ENCODE peak calls at places on chromosomes 3 and 15, in six cellular contexts. W, Q, I, A, Z and F are unnamed samples.

GRCh38 chr15:89442671-89443307 is 53.6 kb downstream of the RHCG start:
- DNase-seq in Q (peak; percentile 69), I (peak; percentile 31), W (no peak), Z (peak; percentile 58), A (peak; percentile 76), F (no peak)

GRCh38 chr3:178238179-178238578 is 298.1 kb upstream of the KCNMB2 start:
- DNase-seq in Z (no peak), A (no peak), I (no peak), Q (no peak), W (no peak), F (no peak)

GRCh38 chr3:78201066-78201465 is 1161.2 kb downstream of the ROBO2 start:
- DNase-seq in W (no peak), A (no peak), Q (no peak), I (no peak), Z (no peak), F (no peak)

GRCh38 chr3:16402451-16402850 is 111.0 kb downstream of the RFTN1 start:
- DNase-seq in W (no peak), Z (no peak), Q (no peak), I (no peak), A (no peak), F (no peak)

GRCh38 chr3:4752201-4753072 is 226.8 kb upstream of the BHLHE40 start:
- DNase-seq in A (peak; percentile 47), Z (peak; percentile 75), Q (no peak), I (no peak), W (no peak), F (no peak)

GRCh38 chr15:84821501-84822021 is 4.4 kb downstream of the ALPK3 start:
- DNase-seq in W (no peak), Q (no peak), Z (no peak), A (no peak), I (no peak), F (no peak)

GRCh38 chr3:107971181-107971580 is 119.7 kb downstream of the CD47 start:
- DNase-seq in A (no peak), I (no peak), Q (no peak), Z (no peak), W (no peak), F (no peak)

GRCh38 chr15:89072277-89072869 is 15.9 kb upstream of the ABHD2 start:
- DNase-seq in A (no peak), I (no peak), Z (no peak), W (no peak), Q (no peak), F (no peak)

GRCh38 chr3:155963557-155963956 is 93.1 kb downstream of the GMPS start:
- DNase-seq in Q (no peak), W (no peak), I (no peak), A (no peak), Z (no peak), F (no peak)

GRCh38 chr3:98012974-98013373 is 22.1 kb downstream of the GABRR3 start:
- DNase-seq in Z (no peak), W (no peak), A (no peak), I (no peak), Q (no peak), F (no peak)

GRCh38 chr3:134312873-134313838 is 61.1 kb downstream of the AMOTL2 start:
- DNase-seq in Z (peak; percentile 59), W (peak; percentile 89), A (peak; percentile 92), Q (peak; percentile 68), I (peak; percentile 81), F (no peak)

GRCh38 chr3:185420762-185421161 is 57.8 kb downstream of the MAP3K13 start:
- DNase-seq in Z (peak; percentile 82), A (no peak), W (no peak), I (peak; percentile 73), Q (no peak), F (no peak)

GRCh38 chr3:107143206-107143605 is 234.0 kb upstream of the CCDC54 start:
- DNase-seq in Q (peak; percentile 8), Z (no peak), I (no peak), W (no peak), A (no peak), F (no peak)

GRCh38 chr15:70406624-70407390 is 309.1 kb upstream of the TLE3 start:
- DNase-seq in A (no peak), Z (no peak), I (no peak), Q (no peak), W (no peak), F (no peak)

GRCh38 chr15:70066422-70066821 is 31.3 kb downstream of the TLE3 start:
- DNase-seq in I (no peak), W (no peak), Q (no peak), A (no peak), Z (no peak), F (no peak)

GRCh38 chr15:51982013-51982769 is 10.6 kb upstream of the LEO1 start:
- DNase-seq in A (peak; percentile 55), Q (no peak), I (no peak), W (no peak), Z (peak; percentile 45), F (no peak)

GRCh38 chr15:81407679-81408078 is 33.7 kb upstream of the TMC3 start:
- DNase-seq in I (no peak), Q (no peak), W (no peak), Z (no peak), A (no peak), F (no peak)

GRCh38 chr3:169554606-169555005 is 108.9 kb downstream of the MECOM start:
- DNase-seq in Z (no peak), W (no peak), I (no peak), A (no peak), Q (no peak), F (no peak)

GRCh38 chr3:72144773-72145505 is 360.0 kb upstream of the PROK2 start:
- DNase-seq in Q (no peak), I (no peak), A (peak; percentile 85), Z (no peak), W (no peak), F (no peak)

GRCh38 chr3:135301670-135302069 is 506.6 kb downstream of the EPHB1 start:
- DNase-seq in Z (no peak), A (no peak), W (no peak), Q (no peak), I (no peak), F (no peak)

GRCh38 chr3:194337965-194338753 is 13.0 kb downstream of the CPN2 start:
- DNase-seq in I (no peak), Z (no peak), A (peak; percentile 51), Q (no peak), W (no peak), F (no peak)

DNA sequence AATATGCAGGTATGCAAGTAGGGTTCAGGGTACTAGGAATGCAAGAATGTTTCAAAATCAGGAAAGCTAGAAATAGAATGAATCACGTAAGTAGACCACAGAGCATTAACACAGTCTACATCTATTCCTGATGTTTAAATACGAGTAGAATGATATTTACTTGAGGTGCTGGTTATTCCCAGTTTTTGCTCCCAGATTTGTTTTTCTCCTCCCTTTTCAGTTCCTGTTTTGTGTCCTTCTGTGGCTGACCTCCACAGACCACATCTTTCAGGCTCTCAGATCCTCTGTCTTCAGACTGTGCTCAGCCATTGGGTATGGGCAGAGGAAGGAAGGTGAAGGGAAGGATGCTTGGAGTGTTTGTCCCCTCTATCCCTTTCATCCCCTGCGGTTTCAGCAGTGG is 276.5 kb downstream of the ZNF621 start:
- DNase-seq in Q (no peak), W (no peak), A (no peak), Z (no peak), I (no peak), F (no peak)
- H3K27ac ChIP-seq in Q (no peak overlapping the region), W (no peak overlapping the region), A (no peak overlapping the region), Z (no peak overlapping the region), I (no peak overlapping the region), F (peak overlapping the region; percentile 76)

DNA sequence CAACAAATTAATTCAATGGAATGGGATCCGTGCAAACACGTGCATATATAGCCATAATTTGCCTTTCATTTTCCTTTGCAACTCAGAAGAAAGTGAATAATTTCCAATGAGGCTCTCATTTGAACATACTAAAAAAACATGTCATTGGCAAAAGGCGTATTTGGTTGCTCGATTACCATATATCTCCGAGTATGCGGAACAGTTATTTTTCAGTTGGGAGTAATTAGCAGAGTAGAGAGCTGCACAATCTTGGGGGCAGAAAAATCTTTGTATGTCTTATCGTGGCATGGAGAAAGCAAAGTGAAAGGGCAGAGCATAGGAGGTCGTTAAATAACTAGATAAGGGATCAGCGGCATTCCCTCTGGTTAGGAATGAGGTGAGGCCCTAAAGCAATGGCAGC is 257.5 kb downstream of the SV2B start:
- DNase-seq in W (no peak), Z (no peak), A (no peak), Q (no peak), I (no peak), F (no peak)
- H3K4me1 ChIP-seq in W (no peaks in the 10 kb centered on the region), Z (no peaks in the 10 kb centered on the region), A (no peaks in the 10 kb centered on the region), Q (no peaks in the 10 kb centered on the region), I (no peaks in the 10 kb centered on the region), F (no peaks in the 10 kb centered on the region)

GRCh38 chr15:72340366-72340765 is 20.4 kb upstream of the CELF6 start:
- DNase-seq in Z (no peak), W (no peak), I (no peak), A (no peak), Q (no peak), F (no peak)

GRCh38 chr15:72338617-72339321 is 18.8 kb upstream of the CELF6 start:
- DNase-seq in W (no peak), Z (no peak), A (no peak), Q (no peak), I (no peak), F (no peak)

GRCh38 chr15:72341361-72341760 is 21.4 kb upstream of the CELF6 start:
- DNase-seq in Q (peak; percentile 18), I (no peak), W (no peak), Z (no peak), A (peak; percentile 87), F (no peak)

GRCh38 chr15:72338148-72338547 is 18.2 kb upstream of the CELF6 start:
- DNase-seq in W (no peak), A (no peak), Z (no peak), I (no peak), Q (no peak), F (no peak)

DNA sequence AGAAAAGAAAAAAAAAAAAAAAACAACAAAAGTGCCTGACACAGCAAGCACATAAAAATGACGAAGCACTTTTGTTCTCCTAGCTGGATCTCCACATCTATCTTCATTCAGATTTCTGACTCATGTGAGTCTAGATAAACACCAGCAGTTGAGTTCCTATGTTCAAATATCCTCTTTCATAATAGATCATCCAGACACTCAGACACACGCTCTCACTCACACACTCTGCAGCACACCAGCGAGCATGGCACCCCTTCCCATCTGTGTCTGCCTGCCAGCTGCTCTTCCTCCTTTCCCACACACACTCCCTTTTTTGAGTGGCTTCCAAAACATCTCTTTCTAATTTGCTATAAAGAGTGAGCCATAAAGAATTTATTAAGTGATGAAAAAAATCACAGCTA is 19.8 kb upstream of the CELF6 start:
- DNase-seq in Q (no peak), A (no peak), I (no peak), Z (no peak), W (no peak), F (no peak)
- H3K27ac ChIP-seq in Q (no peak overlapping the region), A (no peak overlapping the region), I (peak overlapping the region; percentile 58), Z (peak overlapping the region; percentile 25), W (no peak overlapping the region), F (peak overlapping the region; percentile 21)

DNA sequence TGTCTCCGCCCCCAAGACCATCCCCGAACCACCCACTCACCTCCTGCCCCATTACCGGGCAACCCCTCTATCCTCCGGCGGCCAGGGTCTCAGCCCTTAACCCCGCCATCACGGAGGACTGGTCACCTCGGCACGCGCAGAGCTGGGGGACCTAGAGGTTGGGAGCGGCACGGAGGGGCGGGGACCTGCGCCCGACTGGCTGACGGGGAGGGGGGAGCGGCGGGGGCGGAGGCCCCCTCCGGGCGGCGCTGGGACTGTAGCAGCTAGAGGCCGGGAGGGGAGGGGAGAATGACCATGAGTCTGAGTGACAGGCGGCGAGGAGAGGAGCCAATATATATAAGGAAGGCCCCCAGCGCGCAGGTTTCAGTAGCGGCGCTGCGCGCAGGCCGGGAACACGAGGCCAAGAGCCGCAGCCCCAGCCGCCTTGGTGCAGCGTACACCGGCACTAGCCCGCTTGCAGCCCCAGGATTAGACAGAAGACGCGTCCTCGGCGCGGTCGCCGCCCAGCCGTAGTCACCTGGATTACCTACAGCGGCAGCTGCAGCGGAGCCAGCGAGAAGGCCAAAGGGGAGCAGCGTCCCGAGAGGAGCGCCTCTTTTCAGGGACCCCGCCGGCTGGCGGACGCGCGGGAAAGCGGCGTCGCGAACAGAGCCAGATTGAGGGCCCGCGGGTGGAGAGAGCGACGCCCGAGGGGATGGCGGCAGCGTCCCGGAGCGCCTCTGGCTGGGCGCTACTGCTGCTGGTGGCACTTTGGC is at the start of gene DLL4:
- DNase-seq in A (peak; percentile 86), Q (no peak), W (peak; percentile 82), Z (peak; percentile 89), I (peak; percentile 74), F (peak; percentile 90)
- H3K4me1 ChIP-seq in A (peaks cover 2% of the 10 kb centered on the region), Q (peaks cover 51% of the 10 kb centered on the region), W (peaks cover 53% of the 10 kb centered on the region), Z (peaks cover 28% of the 10 kb centered on the region), I (peaks cover 80% of the 10 kb centered on the region), F (no peaks in the 10 kb centered on the region)